ENCODE peak calls at places on chromosomes 1 and 21, in six cellular contexts. A is cardiac fibroblast, K is pancreas, O is IMR-90, Z is mammary epithelial cell, T is AG04450. F is an unnamed sample.

GRCh38 chr1:205928256-205928655 is 15.0 kb downstream of the SLC26A9 start:
- DNase-seq in A (no peak), K (no peak), O (no peak), Z (no peak), T (no peak), F (no peak)

GRCh38 chr1:116842654-116843053 is 67.1 kb upstream of the PTGFRN start:
- DNase-seq in A (no peak), K (no peak), O (no peak), Z (no peak), T (no peak), F (no peak)

GRCh38 chr1:228058981-228059535 is 23.4 kb upstream of the ARF1 start:
- DNase-seq in A (no peak), K (no peak), O (no peak), Z (no peak), T (no peak), F (no peak)

GRCh38 chr21:41817228-41817627 is 50.4 kb upstream of the RIPK4 start:
- DNase-seq in A (peak; percentile 74), K (peak; percentile 58), O (peak; percentile 83), Z (peak; percentile 65), T (peak; percentile 44), F (peak; percentile 78)

GRCh38 chr1:119713039-119713537 is 1.4 kb downstream of the PHGDH start:
- DNase-seq in A (no peak), K (no peak), O (peak; percentile 31), Z (no peak), T (no peak), F (peak; percentile 29)

GRCh38 chr1:183124259-183124658 is 61.8 kb upstream of the LAMC2 start:
- DNase-seq in A (no peak), K (no peak), O (no peak), Z (no peak), T (no peak), F (no peak)

GRCh38 chr21:28177008-28177603 is 815.6 kb downstream of the LTN1 start:
- DNase-seq in A (no peak), K (no peak), O (peak; percentile 10), Z (no peak), T (no peak), F (no peak)

GRCh38 chr1:72283204-72284083 is 1.1 kb upstream of the NEGR1 start:
- DNase-seq in A (peak; percentile 83), K (peak; percentile 50), O (peak; percentile 67), Z (peak; percentile 73), T (peak; percentile 32), F (peak; percentile 86)

GRCh38 chr1:189211742-189212141 is 1265.9 kb downstream of the BRINP3 start:
- DNase-seq in A (peak; percentile 1), K (no peak), O (peak; percentile 69), Z (no peak), T (no peak), F (peak; percentile 49)

GRCh38 chr1:76940586-76941335 is 73.5 kb downstream of the ST6GALNAC5 start:
- DNase-seq in A (no peak), K (no peak), O (no peak), Z (no peak), T (no peak), F (no peak)

GRCh38 chr1:235888119-235888643 is 21.5 kb upstream of the LYST start:
- DNase-seq in A (no peak), K (no peak), O (no peak), Z (no peak), T (no peak), F (no peak)

GRCh38 chr1:44568128-44568900 is 106.0 kb downstream of the TMEM53 start:
- DNase-seq in A (no peak), K (peak; percentile 25), O (no peak), Z (peak; percentile 23), T (no peak), F (no peak)

GRCh38 chr1:25054526-25054925 is 124.5 kb upstream of the RUNX3 start:
- DNase-seq in A (no peak), K (no peak), O (no peak), Z (no peak), T (no peak), F (no peak)

GRCh38 chr1:38340409-38340808 is 293.8 kb upstream of the POU3F1 start:
- DNase-seq in A (no peak), K (no peak), O (no peak), Z (no peak), T (no peak), F (no peak)

GRCh38 chr1:162136760-162137537 is 67.5 kb downstream of the NOS1AP start:
- DNase-seq in A (peak; percentile 77), K (no peak), O (peak; percentile 85), Z (peak; percentile 70), T (peak; percentile 58), F (peak; percentile 76)

GRCh38 chr1:44672956-44673674 is 1.2 kb downstream of the TMEM53 start:
- DNase-seq in A (no peak), K (no peak), O (no peak), Z (no peak), T (no peak), F (no peak)

GRCh38 chr1:5945445-5945844 is 46.8 kb downstream of the NPHP4 start:
- DNase-seq in A (no peak), K (no peak), O (no peak), Z (no peak), T (no peak), F (no peak)

GRCh38 chr1:1680912-1681273 is 11.7 kb downstream of the SLC35E2B start:
- DNase-seq in A (no peak), K (no peak), O (no peak), Z (no peak), T (no peak), F (peak; percentile 20)

GRCh38 chr1:169361281-169361680 is 6.3 kb downstream of the NME7 start:
- DNase-seq in A (peak; percentile 31), K (no peak), O (peak; percentile 49), Z (no peak), T (no peak), F (peak; percentile 19)

GRCh38 chr1:183598386-183598785 is 8.1 kb upstream of the NCF2 start:
- DNase-seq in A (peak; percentile 8), K (no peak), O (peak; percentile 30), Z (no peak), T (no peak), F (no peak)

GRCh38 chr1:151425103-151425502 is 25.7 kb downstream of the PSMB4 start:
- DNase-seq in A (no peak), K (no peak), O (no peak), Z (no peak), T (no peak), F (no peak)

GRCh38 chr1:241532173-241532553 is at the start of gene KMO:
- DNase-seq in A (peak; percentile 15), K (no peak), O (peak; percentile 3), Z (peak; percentile 56), T (no peak), F (no peak)

GRCh38 chr1:15261155-15262002 is 14.4 kb downstream of the FHAD1 start:
- DNase-seq in A (peak; percentile 36), K (peak; percentile 71), O (no peak), Z (no peak), T (no peak), F (no peak)

GRCh38 chr1:110746644-110747259 is 72.0 kb upstream of the KCNA3 start:
- DNase-seq in A (peak; percentile 56), K (peak; percentile 41), O (peak; percentile 53), Z (peak; percentile 44), T (peak; percentile 1), F (peak; percentile 38)

GRCh38 chr1:48674641-48675040 is 102.0 kb downstream of the BEND5 start:
- DNase-seq in A (peak; percentile 27), K (no peak), O (peak; percentile 35), Z (peak; percentile 78), T (no peak), F (peak; percentile 72)

GRCh38 chr21:30257773-30258172 is 25.0 kb downstream of the KRTAP24-1 start:
- DNase-seq in A (peak; percentile 76), K (no peak), O (no peak), Z (peak; percentile 66), T (no peak), F (peak; percentile 1)

GRCh38 chr1:200888349-200888838 is 6.3 kb upstream of the INAVA start:
- DNase-seq in A (no peak), K (no peak), O (no peak), Z (peak; percentile 74), T (no peak), F (no peak)
- H3K4me3 ChIP-seq in A (no peak overlapping the region), K (no peak overlapping the region), O (no peak overlapping the region), Z (no peak overlapping the region), T (no peak overlapping the region), F (no peak overlapping the region)

DNA sequence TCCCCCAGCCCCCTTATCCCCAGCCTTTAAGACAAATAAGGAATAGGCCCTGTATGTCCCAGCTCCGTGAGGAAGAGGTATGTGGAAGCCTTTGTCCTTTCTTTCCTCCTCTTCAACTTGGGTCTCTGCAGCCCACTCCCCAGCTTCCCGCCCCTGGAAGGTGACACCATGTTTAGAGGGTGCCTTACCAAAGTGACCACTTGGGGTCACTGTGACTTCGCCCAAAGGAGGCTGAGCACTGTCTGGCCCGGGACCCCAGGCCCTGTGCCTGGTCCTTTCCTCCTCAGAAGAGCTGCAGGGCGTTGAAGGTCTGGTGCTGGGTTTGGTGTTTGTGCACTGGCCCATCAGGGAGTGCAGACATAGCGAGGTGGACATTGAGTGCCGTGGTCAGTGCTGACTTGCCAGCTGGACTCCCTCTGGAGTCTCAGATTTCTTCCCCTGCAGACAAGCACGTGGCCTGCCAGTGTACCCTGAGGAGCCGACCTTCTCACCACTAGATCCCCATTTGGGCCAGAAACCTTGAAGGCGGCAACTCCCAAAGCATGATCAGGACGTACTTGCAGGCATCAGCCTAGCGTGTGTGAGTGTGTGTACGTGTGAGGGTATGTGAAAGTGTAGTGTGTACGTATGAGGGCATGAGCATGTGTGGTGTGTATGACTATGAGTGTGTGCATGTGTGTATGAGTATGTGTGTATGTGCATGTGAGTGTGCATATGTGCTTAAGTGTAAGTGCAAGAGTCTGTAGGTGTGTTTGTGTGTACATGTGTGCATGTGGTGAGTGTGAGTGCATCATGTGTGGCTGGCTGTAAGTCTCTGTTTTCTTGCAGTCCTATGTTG is 181.4 kb upstream of the KIAA0040 start:
- DNase-seq in A (peak; percentile 21), K (no peak), O (no peak), Z (no peak), T (no peak), F (peak; percentile 9)
- TF ChIP-seq CTCF in A (peak; percentile 39), K (peak; percentile 67), O (peak; percentile 41), Z (peak; percentile 84), T (peak; percentile 55), F (peak; percentile 59)

DNA sequence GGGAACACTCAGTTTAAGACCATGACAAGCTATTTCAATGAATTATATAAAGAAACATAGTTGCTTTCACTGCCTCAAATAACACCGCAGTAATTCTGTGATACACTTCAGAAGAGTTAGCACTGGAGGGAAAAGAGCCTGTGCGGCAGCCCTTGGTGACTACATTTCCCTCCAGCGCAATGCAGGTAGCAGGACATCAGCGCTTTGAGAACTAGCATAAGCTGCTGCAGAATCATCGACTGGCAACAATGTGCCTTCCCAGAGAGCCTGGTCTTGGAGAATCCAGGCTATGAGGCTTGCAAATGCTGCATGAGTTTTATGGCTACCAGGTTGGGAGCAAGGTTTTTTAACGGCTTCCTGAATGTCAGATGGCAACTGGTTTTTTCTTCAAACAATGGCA is 7.5 kb downstream of the NRIP1 start:
- DNase-seq in A (no peak), K (no peak), O (no peak), Z (no peak), T (no peak), F (no peak)
- H3K4me3 ChIP-seq in A (no peak overlapping the region), K (no peak overlapping the region), O (no peak overlapping the region), Z (no peak overlapping the region), T (no peak overlapping the region), F (no peak overlapping the region)

GRCh38 chr1:193754732-193755427 is 568.5 kb upstream of the B3GALT2 start:
- DNase-seq in A (peak; percentile 31), K (no peak), O (no peak), Z (no peak), T (no peak), F (no peak)
- TF ChIP-seq CTCF in A (peak; percentile 15), K (no peak), O (no peak), Z (peak; percentile 44), T (peak; percentile 26), F (no peak)

F was measured in astrocyte of the spinal cord.